ENCODE peak calls at places on chromosomes 7 and 10, in six cellular contexts. F is choroid plexus epithelial cell, R is MCF 10A, U is psoas muscle, Y is omental fat pad, Q is fibroblast of gingiva. C is an unnamed sample.

GRCh38 chr7:155820788-155821187 is 8.5 kb upstream of the SHH start:
- DNase-seq in R (no peak), F (no peak), Y (no peak), U (no peak), Q (no peak), C (no peak)

GRCh38 chr10:97578171-97578844 is 5.7 kb downstream of the ANKRD2 start:
- DNase-seq in U (no peak), Q (no peak), F (no peak), Y (no peak), R (no peak), C (no peak)

GRCh38 chr7:95608344-95609173 is 12.2 kb upstream of the PDK4 start:
- DNase-seq in Q (peak), Y (peak), F (peak), R (peak), U (peak), C (peak)

GRCh38 chr7:24769014-24769830 is 12.0 kb upstream of the GSDME start:
- DNase-seq in U (no peak), F (no peak), Q (no peak), R (no peak), Y (no peak), C (no peak)

GRCh38 chr10:129694633-129695356 is 227.8 kb downstream of the MGMT start:
- DNase-seq in U (peak), R (no peak), F (peak), Y (no peak), Q (peak), C (no peak)

GRCh38 chr10:73773152-73773879 is 8.5 kb upstream of the CHCHD1 start:
- DNase-seq in Y (no peak), U (no peak), R (no peak), F (peak), Q (no peak), C (no peak)

GRCh38 chr10:104299031-104299904 is 30.3 kb downstream of the GSTO2 start:
- DNase-seq in F (peak), Y (peak), Q (no peak), U (no peak), R (no peak), C (no peak)

GRCh38 chr7:78852951-78853350 is 600.5 kb downstream of the MAGI2 start:
- DNase-seq in R (no peak), F (peak), U (no peak), Y (no peak), Q (peak), C (no peak)

GRCh38 chr10:32077896-32078295 is 21.7 kb upstream of the KIF5B start:
- DNase-seq in F (peak), U (peak), Q (peak), R (peak), Y (no peak), C (no peak)